ENCODE peak calls at places on chromosomes 16 and 17, in four cellular contexts. G, E, S and N are unnamed samples.

GRCh38 chr17:21295036-21295952 is 10.8 kb downstream of the MAP2K3 start:
- DNase-seq in S (no peak), E (no peak), G (no peak), N (peak)

GRCh38 chr17:77140878-77141767 is at the start of gene SEC14L1:
- DNase-seq in G (peak), E (peak), S (no peak), N (no peak)

GRCh38 chr16:66130296-66130910 is 236.1 kb upstream of the CDH5 start:
- DNase-seq in S (no peak), G (no peak), E (peak), N (no peak)

GRCh38 chr17:36975922-36976515 is 27.3 kb downstream of the AATF start:
- DNase-seq in E (no peak), G (no peak), S (no peak), N (no peak)

GRCh38 chr17:9790889-9791876 is at the start of gene DHRS7C:
- DNase-seq in S (no peak), E (no peak), G (no peak), N (no peak)

GRCh38 chr17:48246623-48247022 is 139.1 kb downstream of the SNX11 start:
- DNase-seq in G (no peak), E (peak), S (no peak), N (no peak)

GRCh38 chr17:79732804-79733691 is 2.3 kb downstream of the ENPP7 start:
- DNase-seq in E (no peak), S (no peak), G (peak), N (peak)

GRCh38 chr17:79125503-79125902 is 50.9 kb downstream of the ENGASE start:
- DNase-seq in G (no peak), E (no peak), S (no peak), N (no peak)

GRCh38 chr16:80105160-80105559 is 435.6 kb upstream of the DYNLRB2 start:
- DNase-seq in E (peak), G (no peak), S (no peak), N (no peak)

GRCh38 chr16:11784048-11784780 is 12.8 kb downstream of the ZC3H7A start:
- DNase-seq in G (no peak), S (no peak), E (no peak), N (no peak)

GRCh38 chr16:79563919-79564318 is 36.6 kb downstream of the MAF start:
- DNase-seq in G (no peak), S (no peak), E (no peak), N (no peak)

GRCh38 chr16:64478258-64478906 is 643.5 kb downstream of the CDH11 start:
- DNase-seq in G (peak), S (no peak), E (peak), N (no peak)

GRCh38 chr17:75270218-75270965 is 639 bp downstream of the MIF4GD start:
- DNase-seq in S (no peak), G (peak), E (peak), N (peak)

GRCh38 chr16:50313596-50314483 is 47.5 kb downstream of the ADCY7 start:
- DNase-seq in S (no peak), E (peak), G (peak), N (peak)

GRCh38 chr16:84144301-84144858 is 597 bp downstream of the HSDL1 start:
- DNase-seq in G (no peak), E (peak), S (no peak), N (peak)

GRCh38 chr16:10992797-10993196 is 48.4 kb downstream of the CLEC16A start:
- DNase-seq in G (no peak), E (peak), S (no peak), N (no peak)

GRCh38 chr16:27849621-27850020 is 213.9 kb downstream of the GSG1L start:
- DNase-seq in E (no peak), S (no peak), G (no peak), N (no peak)

GRCh38 chr17:32350662-32351418 is 883 bp downstream of the ZNF207 start:
- DNase-seq in S (no peak), G (peak), E (peak), N (peak)

GRCh38 chr16:21940570-21940969 is 12.6 kb upstream of the UQCRC2 start:
- DNase-seq in G (no peak), E (no peak), S (no peak), N (no peak)

GRCh38 chr17:45645330-45645729 is 138.8 kb upstream of the CRHR1 start:
- DNase-seq in S (no peak), G (no peak), E (no peak), N (no peak)

GRCh38 chr17:50348522-50349240 is 2.8 kb downstream of the XYLT2 start:
- DNase-seq in G (no peak), E (peak), S (no peak), N (no peak)

GRCh38 chr17:50363217-50364060 is 9.5 kb downstream of the MRPL27 start:
- DNase-seq in S (no peak), E (no peak), G (peak), N (no peak)

GRCh38 chr17:1969712-1970111 is 55.4 kb downstream of the RTN4RL1 start:
- DNase-seq in S (no peak), E (no peak), G (no peak), N (no peak)

GRCh38 chr17:2710804-2711607 is 558 bp downstream of the CLUH start:
- DNase-seq in G (peak), E (peak), S (no peak), N (no peak)

GRCh38 chr16:72530434-72530833 is 358.5 kb upstream of the PMFBP1 start:
- DNase-seq in G (no peak), S (no peak), E (peak), N (no peak)

GRCh38 chr16:3158014-3158497 is 23.2 kb downstream of the ZNF213 start:
- DNase-seq in E (no peak), G (no peak), S (no peak), N (no peak)

GRCh38 chr17:43308999-43309398 is 75.2 kb upstream of the RNU2-1 start:
- DNase-seq in S (no peak), G (no peak), E (no peak), N (no peak)

GRCh38 chr17:67212716-67213417 is 32.1 kb downstream of the HELZ start:
- DNase-seq in G (no peak), E (peak), S (no peak), N (no peak)

GRCh38 chr17:8611671-8612298 is 18.7 kb downstream of the MYH10 start:
- DNase-seq in S (no peak), G (no peak), E (peak), N (no peak)

GRCh38 chr17:36608280-36608679 is 6.9 kb downstream of the MRM1 start:
- DNase-seq in G (no peak), S (no peak), E (no peak), N (no peak)

GRCh38 chr16:726438-727290 is at the start of the genes CCDC78 and HAGHL:
- DNase-seq in S (no peak), E (no peak), G (no peak), N (peak)

GRCh38 chr17:55763856-55764255 is 13.0 kb downstream of the PCTP start:
- DNase-seq in E (peak), G (no peak), S (no peak), N (no peak)

GRCh38 chr17:3636908-3637373 is 381 bp downstream of the CTNS start:
- DNase-seq in G (no peak), E (peak), S (no peak), N (no peak)

GRCh38 chr16:49350265-49351103 is 23.1 kb upstream of the C16orf78 start:
- DNase-seq in E (peak), S (no peak), G (peak), N (peak)

GRCh38 chr16:81443688-81444447 is 740 bp upstream of the CMIP start:
- DNase-seq in G (no peak), S (no peak), E (no peak), N (no peak)

GRCh38 chr16:8867483-8868271 is 1.1 kb downstream of the CARHSP1 start:
- DNase-seq in S (no peak), G (no peak), E (no peak), N (no peak)

GRCh38 chr17:50899005-50899460 is 32.9 kb upstream of the TOB1 start:
- DNase-seq in S (no peak), E (no peak), G (peak), N (no peak)

GRCh38 chr17:10754109-10754508 is 24.3 kb upstream of the TMEM220 start:
- DNase-seq in E (peak), S (no peak), G (peak), N (peak)

GRCh38 chr16:14449790-14450463 is 180.1 kb downstream of the PARN start:
- DNase-seq in E (peak), G (no peak), S (no peak), N (no peak)